ENCODE peak calls at places on chromosomes 11 and 22, in four cellular contexts. One of them, this sample, is unnamed.

GRCh38 chr22:19769393-19769715 is 8.8 kb downstream of the TBX1 start:
- DNase-seq in colonic mucosa: no peak
- DNase-seq in endodermal cell: no peak
- DNase-seq in endothelial cell: no peak
- DNase-seq in this sample: no peak

GRCh38 chr22:25395915-25396314 is 168.6 kb upstream of the GRK3 start:
- DNase-seq in colonic mucosa: no peak
- DNase-seq in endothelial cell: no peak
- DNase-seq in endodermal cell: no peak
- DNase-seq in this sample: no peak

GRCh38 chr11:46513934-46514342 is 79.9 kb downstream of the AMBRA1 start:
- DNase-seq in colonic mucosa: no peak
- DNase-seq in endodermal cell: no peak
- DNase-seq in endothelial cell: peak
- DNase-seq in this sample: no peak

GRCh38 chr11:110422306-110422924 is 7.3 kb upstream of the FDX1 start:
- DNase-seq in colonic mucosa: no peak
- DNase-seq in endothelial cell: no peak
- DNase-seq in endodermal cell: no peak
- DNase-seq in this sample: no peak

GRCh38 chr11:64604458-64605247 is 13.6 kb downstream of the SLC22A12 start:
- DNase-seq in colonic mucosa: no peak
- DNase-seq in endothelial cell: no peak
- DNase-seq in endodermal cell: no peak
- DNase-seq in this sample: no peak

GRCh38 chr11:112778091-112778889 is 182.9 kb upstream of the NCAM1 start:
- DNase-seq in endodermal cell: no peak
- DNase-seq in colonic mucosa: no peak
- DNase-seq in endothelial cell: no peak
- DNase-seq in this sample: no peak

GRCh38 chr11:8335683-8336082 is 72.0 kb upstream of the LMO1 start:
- DNase-seq in endothelial cell: no peak
- DNase-seq in endodermal cell: no peak
- DNase-seq in colonic mucosa: no peak
- DNase-seq in this sample: no peak

GRCh38 chr11:117096973-117097566 is 1.2 kb downstream of the SIK3 start:
- DNase-seq in colonic mucosa: no peak
- DNase-seq in endodermal cell: peak
- DNase-seq in endothelial cell: no peak
- DNase-seq in this sample: no peak

GRCh38 chr11:43243901-43244300 is 67.9 kb upstream of the API5 start:
- DNase-seq in endodermal cell: no peak
- DNase-seq in colonic mucosa: no peak
- DNase-seq in endothelial cell: no peak
- DNase-seq in this sample: no peak

GRCh38 chr11:27471588-27472397 is 797 bp downstream of the LGR4 start:
- DNase-seq in endodermal cell: peak
- DNase-seq in colonic mucosa: peak
- DNase-seq in endothelial cell: peak
- DNase-seq in this sample: peak

GRCh38 chr11:118051136-118051610 is 25.7 kb upstream of the TMPRSS4 start:
- DNase-seq in endodermal cell: no peak
- DNase-seq in endothelial cell: no peak
- DNase-seq in colonic mucosa: no peak
- DNase-seq in this sample: no peak

GRCh38 chr22:48945621-48946458 is 881.8 kb downstream of the BRD1 start:
- DNase-seq in colonic mucosa: peak
- DNase-seq in endodermal cell: peak
- DNase-seq in endothelial cell: no peak
- DNase-seq in this sample: no peak

GRCh38 chr11:111189466-111189865 is 56.1 kb upstream of the POU2AF2 start:
- DNase-seq in colonic mucosa: no peak
- DNase-seq in endothelial cell: no peak
- DNase-seq in endodermal cell: no peak
- DNase-seq in this sample: no peak

DNA sequence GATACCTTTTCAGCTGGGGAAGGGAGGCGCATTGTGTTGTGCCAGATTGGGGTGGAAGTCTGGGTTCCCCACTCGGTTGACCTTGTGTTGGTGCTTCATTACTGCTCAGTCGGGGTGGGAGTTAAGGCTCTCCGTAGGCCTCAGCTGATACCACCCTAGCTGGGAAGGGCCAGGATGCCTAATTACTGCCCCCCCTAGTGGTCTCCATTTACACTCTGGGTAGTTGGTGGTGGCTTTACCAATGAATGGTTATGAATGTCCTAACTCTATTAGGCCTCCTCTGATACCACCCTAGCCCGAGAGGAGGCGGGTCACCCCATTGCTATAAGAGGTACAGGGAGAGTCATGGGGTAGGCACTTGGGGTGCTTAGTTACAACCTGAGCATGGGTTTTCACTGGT is 27.5 kb upstream of the HIKESHI start:
- DNase-seq in colonic mucosa: no peak
- DNase-seq in endodermal cell: peak
- DNase-seq in endothelial cell: peak
- DNase-seq in this sample: no peak
- TF ChIP-seq CTCF in colonic mucosa: no peak
- TF ChIP-seq CTCF in endodermal cell: peak
- TF ChIP-seq CTCF in endothelial cell: peak
- TF ChIP-seq CTCF in this sample: no peak

DNA sequence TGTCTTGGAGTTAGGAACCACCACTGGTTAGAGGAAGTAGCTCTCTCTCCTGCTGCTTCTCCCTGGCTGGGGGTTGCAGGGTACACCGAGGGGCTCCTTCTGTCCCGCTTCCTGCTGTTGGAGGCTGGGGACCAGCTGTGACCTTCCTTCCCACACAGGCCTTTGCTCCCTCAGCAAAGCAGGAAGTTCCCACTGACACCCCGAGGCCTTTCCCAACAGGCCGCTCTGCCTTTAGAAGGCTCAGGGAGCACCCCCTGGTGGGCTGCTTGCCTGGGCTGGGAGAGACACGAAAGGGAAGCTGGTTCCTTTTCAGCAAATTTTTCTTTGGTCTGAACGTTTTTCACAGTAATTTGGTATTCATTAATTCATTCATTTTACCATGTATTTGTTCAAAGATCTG is 527.9 kb upstream of the B3GAT1 start:
- DNase-seq in endothelial cell: peak
- DNase-seq in colonic mucosa: no peak
- DNase-seq in endodermal cell: peak
- DNase-seq in this sample: no peak
- TF ChIP-seq CTCF in endothelial cell: no peak
- TF ChIP-seq CTCF in colonic mucosa: no peak
- TF ChIP-seq CTCF in endodermal cell: peak
- TF ChIP-seq CTCF in this sample: no peak

GRCh38 chr11:19328586-19329311 is 88.0 kb upstream of the E2F8 start:
- DNase-seq in endothelial cell: no peak
- DNase-seq in endodermal cell: no peak
- DNase-seq in colonic mucosa: no peak
- DNase-seq in this sample: no peak

GRCh38 chr11:19323502-19323901 is 82.8 kb upstream of the E2F8 start:
- DNase-seq in endodermal cell: no peak
- DNase-seq in endothelial cell: no peak
- DNase-seq in colonic mucosa: no peak
- DNase-seq in this sample: no peak

GRCh38 chr11:19329910-19330309 is 89.2 kb upstream of the E2F8 start:
- DNase-seq in endodermal cell: no peak
- DNase-seq in colonic mucosa: no peak
- DNase-seq in endothelial cell: no peak
- DNase-seq in this sample: no peak

GRCh38 chr11:19327280-19327679 is 86.5 kb upstream of the E2F8 start:
- DNase-seq in endothelial cell: no peak
- DNase-seq in colonic mucosa: no peak
- DNase-seq in endodermal cell: no peak
- DNase-seq in this sample: no peak

DNA sequence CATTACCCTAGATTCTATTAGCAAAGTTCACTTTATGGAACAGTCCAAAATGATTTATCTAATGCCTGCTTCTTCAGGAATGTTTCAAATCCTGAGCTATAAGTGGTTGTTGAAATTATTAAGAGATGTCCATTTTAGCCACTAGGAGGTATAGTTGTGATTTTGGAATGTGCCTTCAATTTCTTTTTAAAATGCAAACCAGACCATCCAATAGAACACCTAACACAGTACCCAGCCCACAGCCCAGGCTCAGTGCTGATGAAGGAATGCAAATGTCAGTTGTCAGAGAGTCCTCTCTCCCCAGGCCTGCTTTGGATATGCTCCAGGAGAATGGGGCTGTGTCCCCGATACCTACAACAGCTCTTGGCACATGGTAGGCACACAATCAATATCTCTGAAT is 85.8 kb upstream of the E2F8 start:
- DNase-seq in endothelial cell: no peak
- DNase-seq in endodermal cell: no peak
- DNase-seq in colonic mucosa: no peak
- DNase-seq in this sample: no peak
- TF ChIP-seq CTCF in endothelial cell: no peak
- TF ChIP-seq CTCF in endodermal cell: no peak
- TF ChIP-seq CTCF in colonic mucosa: no peak
- TF ChIP-seq CTCF in this sample: no peak

GRCh38 chr22:46096051-46096450 is 54.3 kb upstream of the PPARA start:
- DNase-seq in endodermal cell: no peak
- DNase-seq in endothelial cell: no peak
- DNase-seq in colonic mucosa: no peak
- DNase-seq in this sample: no peak
- TF ChIP-seq CTCF in endodermal cell: no peak
- TF ChIP-seq CTCF in endothelial cell: no peak
- TF ChIP-seq CTCF in colonic mucosa: no peak
- TF ChIP-seq CTCF in this sample: no peak

GRCh38 chr11:16169541-16169940 is 186.8 kb downstream of the SOX6 start:
- DNase-seq in colonic mucosa: no peak
- DNase-seq in endothelial cell: no peak
- DNase-seq in endodermal cell: no peak
- DNase-seq in this sample: no peak
- TF ChIP-seq CTCF in colonic mucosa: no peak
- TF ChIP-seq CTCF in endothelial cell: no peak
- TF ChIP-seq CTCF in endodermal cell: peak
- TF ChIP-seq CTCF in this sample: no peak